ENCODE peak calls at places on chromosomes 16 and 17, in seven cellular contexts. F, Z, D, G, B, R and Y are unnamed samples.
A peak's percentile ranks its signal among the peaks of the same experiment; 100 is the strongest.

GRCh38 chr17:27354491-27355081 is 60.7 kb downstream of the WSB1 start:
- DNase-seq in F (no peak), Z (no peak), D (no peak), G (no peak), B (peak; percentile 23), R (no peak), Y (no peak)

GRCh38 chr17:70074991-70075390 is at the start of gene KCNJ16:
- DNase-seq in F (no peak), Z (no peak), D (no peak), G (no peak), B (no peak), R (no peak), Y (no peak)

GRCh38 chr17:4862720-4863119 is 29.6 kb downstream of the MINK1 start:
- DNase-seq in F (no peak), Z (no peak), D (no peak), G (no peak), B (no peak), R (no peak), Y (no peak)

GRCh38 chr16:5649762-5650445 is 552.3 kb upstream of the EEF2KMT start:
- DNase-seq in F (no peak), Z (no peak), D (no peak), G (no peak), B (no peak), R (no peak), Y (no peak)

GRCh38 chr16:1070084-1070987 is 2.2 kb upstream of the SSTR5 start:
- DNase-seq in F (no peak), Z (no peak), D (no peak), G (no peak), B (no peak), R (no peak), Y (no peak)

GRCh38 chr17:72751746-72752145 is 340.7 kb downstream of the SLC39A11 start:
- DNase-seq in F (no peak), Z (no peak), D (no peak), G (no peak), B (no peak), R (no peak), Y (no peak)

GRCh38 chr17:17289701-17290100 is 8.7 kb upstream of the COPS3 start:
- DNase-seq in F (no peak), Z (no peak), D (no peak), G (no peak), B (no peak), R (no peak), Y (no peak)

GRCh38 chr17:3738562-3739295 is 15.0 kb downstream of the HASPIN start:
- DNase-seq in F (no peak), Z (no peak), D (no peak), G (no peak), B (no peak), R (no peak), Y (no peak)

GRCh38 chr16:81492307-81492706 is 47.7 kb downstream of the CMIP start:
- DNase-seq in F (no peak), Z (no peak), D (no peak), G (peak; percentile 50), B (no peak), R (peak; percentile 39), Y (no peak)

GRCh38 chr17:67995568-67996191 is 589 bp downstream of the C17orf58 start:
- DNase-seq in F (no peak), Z (no peak), D (no peak), G (peak; percentile 15), B (no peak), R (peak; percentile 12), Y (no peak)

GRCh38 chr17:69757794-69758430 is 317.1 kb upstream of the KCNJ16 start:
- DNase-seq in F (peak; percentile 89), Z (no peak), D (no peak), G (peak; percentile 97), B (peak; percentile 99), R (no peak), Y (peak; percentile 71)

GRCh38 chr17:18966831-18967624 is 15.1 kb downstream of the SLC5A10 start:
- DNase-seq in F (peak; percentile 14), Z (no peak), D (no peak), G (peak; percentile 44), B (peak; percentile 17), R (peak; percentile 37), Y (peak; percentile 42)

GRCh38 chr17:77326636-77327035 is 185.9 kb downstream of the SEC14L1 start:
- DNase-seq in F (no peak), Z (no peak), D (no peak), G (no peak), B (no peak), R (no peak), Y (no peak)

GRCh38 chr16:28494141-28494851 is at the start of gene APOBR:
- DNase-seq in F (no peak), Z (no peak), D (no peak), G (no peak), B (no peak), R (peak; percentile 17), Y (no peak)

GRCh38 chr17:29039764-29040598 is 3.0 kb upstream of the PIPOX start:
- DNase-seq in F (peak; percentile 98), Z (no peak), D (peak; percentile 43), G (peak; percentile 67), B (peak; percentile 80), R (no peak), Y (peak; percentile 93)

GRCh38 chr17:77096570-77097214 is 44.1 kb upstream of the SEC14L1 start:
- DNase-seq in F (peak; percentile 52), Z (no peak), D (no peak), G (peak; percentile 59), B (peak; percentile 74), R (no peak), Y (peak; percentile 85)

GRCh38 chr16:29664133-29664912 is 1.3 kb downstream of the SPN start:
- DNase-seq in F (no peak), Z (peak; percentile 57), D (no peak), G (no peak), B (no peak), R (no peak), Y (no peak)

GRCh38 chr17:17603178-17603894 is 11.8 kb upstream of the PEMT start:
- DNase-seq in F (no peak), Z (peak; percentile 50), D (no peak), G (no peak), B (no peak), R (no peak), Y (no peak)

GRCh38 chr17:37791434-37791833 is 46.6 kb upstream of the HNF1B start:
- DNase-seq in F (peak; percentile 32), Z (no peak), D (no peak), G (peak; percentile 76), B (peak; percentile 68), R (no peak), Y (peak; percentile 48)

GRCh38 chr17:37068266-37068665 is 119.5 kb downstream of the AATF start:
- DNase-seq in F (peak; percentile 85), Z (no peak), D (no peak), G (no peak), B (no peak), R (no peak), Y (no peak)

GRCh38 chr16:29675811-29676643 is 3.0 kb upstream of the QPRT start:
- DNase-seq in F (no peak), Z (peak; percentile 83), D (no peak), G (peak; percentile 52), B (peak; percentile 13), R (peak; percentile 23), Y (peak; percentile 40)

GRCh38 chr17:7851438-7852261 is 3.2 kb upstream of the TMEM88 start:
- DNase-seq in F (peak; percentile 62), Z (peak; percentile 89), D (peak; percentile 76), G (peak; percentile 88), B (peak; percentile 80), R (peak; percentile 94), Y (peak; percentile 87)

GRCh38 chr17:5619088-5619740 is 34.9 kb upstream of the NLRP1 start:
- DNase-seq in F (no peak), Z (peak; percentile 42), D (no peak), G (no peak), B (no peak), R (no peak), Y (no peak)

GRCh38 chr17:43456661-43457361 is 27.0 kb upstream of the DHX8 start:
- DNase-seq in F (peak; percentile 96), Z (peak; percentile 61), D (no peak), G (peak; percentile 72), B (peak; percentile 61), R (no peak), Y (peak; percentile 46)

GRCh38 chr17:46182961-46183360 is 10.3 kb downstream of the KANSL1 start:
- DNase-seq in F (no peak), Z (no peak), D (no peak), G (no peak), B (no peak), R (no peak), Y (no peak)

GRCh38 chr16:13331918-13332317 is 430.5 kb downstream of the SHISA9 start:
- DNase-seq in F (no peak), Z (no peak), D (no peak), G (no peak), B (no peak), R (no peak), Y (no peak)

GRCh38 chr17:69819316-69820087 is 255.5 kb upstream of the KCNJ16 start:
- DNase-seq in F (peak; percentile 79), Z (no peak), D (no peak), G (peak; percentile 79), B (peak; percentile 82), R (no peak), Y (peak; percentile 3)

GRCh38 chr17:9022553-9023388 is 1.5 kb downstream of the NTN1 start:
- DNase-seq in F (no peak), Z (no peak), D (no peak), G (no peak), B (no peak), R (peak; percentile 40), Y (peak; percentile 21)

GRCh38 chr17:34269969-34270368 is at the start of gene CCL7:
- DNase-seq in F (no peak), Z (no peak), D (no peak), G (peak; percentile 66), B (no peak), R (no peak), Y (peak; percentile 48)

GRCh38 chr16:15592324-15592723 is 50.6 kb downstream of the MARF1 start:
- DNase-seq in F (no peak), Z (no peak), D (no peak), G (no peak), B (no peak), R (no peak), Y (no peak)

GRCh38 chr17:38333635-38334295 is 10.0 kb downstream of the GPR179 start:
- DNase-seq in F (peak; percentile 10), Z (peak; percentile 60), D (no peak), G (peak; percentile 37), B (no peak), R (peak; percentile 85), Y (peak; percentile 22)

GRCh38 chr16:50627419-50627818 is 53.7 kb downstream of the SNX20 start:
- DNase-seq in F (no peak), Z (no peak), D (no peak), G (peak; percentile 46), B (peak; percentile 54), R (no peak), Y (no peak)

GRCh38 chr17:34242976-34243731 is 11.9 kb upstream of the CCL2 start:
- DNase-seq in F (no peak), Z (no peak), D (no peak), G (no peak), B (no peak), R (no peak), Y (no peak)

GRCh38 chr17:39652635-39653315 is 12.4 kb upstream of the TCAP start:
- DNase-seq in F (no peak), Z (no peak), D (no peak), G (no peak), B (no peak), R (no peak), Y (no peak)

GRCh38 chr17:54968954-54969400 is 412 bp downstream of the STXBP4 start:
- DNase-seq in F (peak; percentile 39), Z (no peak), D (peak; percentile 45), G (peak; percentile 54), B (peak; percentile 40), R (no peak), Y (peak; percentile 55)

GRCh38 chr16:14284930-14285541 is 213.9 kb downstream of the MRTFB start:
- DNase-seq in F (peak; percentile 74), Z (no peak), D (no peak), G (peak; percentile 75), B (peak; percentile 67), R (peak; percentile 55), Y (peak; percentile 82)

GRCh38 chr16:79009911-79010310 is 590.6 kb downstream of the MAF start:
- DNase-seq in F (no peak), Z (no peak), D (no peak), G (no peak), B (no peak), R (no peak), Y (no peak)

GRCh38 chr16:46711106-46711769 is 21.8 kb downstream of the ORC6 start:
- DNase-seq in F (no peak), Z (no peak), D (no peak), G (no peak), B (no peak), R (no peak), Y (no peak)